ENCODE peak calls at places on chromosomes 3 and 15, in four cellular contexts. A, F, T and B are unnamed samples.

GRCh38 chr3:123258811-123259420 is 57.2 kb downstream of the SEC22A start:
- DNase-seq in T (peak; percentile 44), F (peak; percentile 81), A (peak; percentile 83), B (peak; percentile 43)

GRCh38 chr3:99720985-99721632 is 82.7 kb downstream of the COL8A1 start:
- DNase-seq in T (peak; percentile 59), F (peak; percentile 82), A (peak; percentile 52), B (no peak)

GRCh38 chr15:39243396-39243795 is 337.5 kb upstream of the THBS1 start:
- DNase-seq in T (peak; percentile 87), A (peak; percentile 34), F (no peak), B (no peak)

GRCh38 chr3:195416795-195417194 is 26.0 kb downstream of the ACAP2 start:
- DNase-seq in T (peak; percentile 14), A (no peak), F (peak; percentile 61), B (no peak)

GRCh38 chr3:185687479-185687878 is 101.4 kb downstream of the SENP2 start:
- DNase-seq in A (peak; percentile 63), T (peak; percentile 25), F (peak; percentile 72), B (no peak)

GRCh38 chr15:65334586-65335231 is 30.2 kb downstream of the RNU5B-1 start:
- DNase-seq in A (no peak), F (no peak), T (no peak), B (no peak)

GRCh38 chr15:60462027-60462426 is 16.9 kb downstream of the ICE2 start:
- DNase-seq in A (peak; percentile 39), T (no peak), F (no peak), B (no peak)

GRCh38 chr15:66405007-66405406 is 18.3 kb downstream of the MAP2K1 start:
- DNase-seq in T (peak; percentile 14), A (no peak), F (no peak), B (no peak)

GRCh38 chr15:44370830-44371229 is 56.6 kb upstream of the CTDSPL2 start:
- DNase-seq in F (no peak), T (no peak), A (no peak), B (no peak)

GRCh38 chr3:167051421-167051820 is 328.7 kb downstream of the ZBBX start:
- DNase-seq in A (no peak), T (no peak), F (no peak), B (no peak)
- H2AFZ ChIP-seq in A (no peak overlapping the region), T (no peak overlapping the region), F (no peak overlapping the region), B (no peak overlapping the region)

GRCh38 chr15:95262866-95263564 is 1031.7 kb downstream of the MCTP2 start:
- DNase-seq in T (peak; percentile 91), F (no peak), A (peak; percentile 62), B (no peak)
- H2AFZ ChIP-seq in T (no peak overlapping the region), F (no peak overlapping the region), A (no peak overlapping the region), B (no peak overlapping the region)

GRCh38 chr3:105691633-105692032 is 177.2 kb downstream of the CBLB start:
- DNase-seq in F (no peak), A (peak; percentile 59), T (peak; percentile 16), B (no peak)

GRCh38 chr3:105686324-105686897 is 182.4 kb downstream of the CBLB start:
- DNase-seq in T (peak; percentile 26), F (peak; percentile 59), A (peak; percentile 74), B (no peak)

GRCh38 chr3:105691053-105691452 is 177.8 kb downstream of the CBLB start:
- DNase-seq in A (peak; percentile 14), T (peak; percentile 33), F (no peak), B (no peak)

DNA sequence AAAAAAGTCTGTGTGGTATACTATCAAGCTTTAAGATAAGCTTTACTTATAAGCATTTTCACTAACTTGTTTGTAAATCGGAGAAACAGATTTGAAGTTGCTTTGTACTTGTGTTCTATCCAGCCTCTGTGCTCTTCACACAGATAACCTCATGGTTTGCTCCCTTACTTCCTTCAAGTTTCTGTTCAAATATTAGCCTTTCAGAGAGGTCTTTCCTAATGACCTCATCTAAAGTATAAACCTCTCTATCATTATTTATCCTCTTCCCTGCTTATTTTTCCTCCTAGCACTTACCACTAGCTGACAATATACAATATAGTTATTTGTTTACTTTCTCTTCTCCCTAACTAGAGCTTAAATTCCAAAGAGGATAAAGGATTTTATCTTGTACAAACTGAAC is 180.0 kb downstream of the CBLB start:
- DNase-seq in F (no peak), T (no peak), A (no peak), B (peak; percentile 53)
- H2AFZ ChIP-seq in F (no peak overlapping the region), T (no peak overlapping the region), A (no peak overlapping the region), B (no peak overlapping the region)

GRCh38 chr3:124784686-124785382 is 54.6 kb downstream of the UMPS start:
- DNase-seq in T (peak; percentile 81), F (no peak), A (no peak), B (no peak)
- H2AFZ ChIP-seq in T (no peak overlapping the region), F (no peak overlapping the region), A (no peak overlapping the region), B (no peak overlapping the region)